ENCODE peak calls at places on chromosomes 7 and 10, in five cellular contexts. One of them, this sample, is unnamed.

GRCh38 chr7:4612939-4613841 is 68.9 kb upstream of the FOXK1 start:
- DNase-seq in CD8-positive, alpha-beta memory T cell: no peak
- DNase-seq in HepG2: no peak
- DNase-seq in GM23338: peak; percentile 69
- DNase-seq in hepatocyte: no peak
- DNase-seq in this sample: no peak

GRCh38 chr7:30969604-30969970 is 5.8 kb downstream of the GHRHR start:
- DNase-seq in HepG2: no peak
- DNase-seq in hepatocyte: no peak
- DNase-seq in CD8-positive, alpha-beta memory T cell: no peak
- DNase-seq in GM23338: no peak
- DNase-seq in this sample: no peak

GRCh38 chr10:12907651-12908050 is 93.9 kb downstream of the CCDC3 start:
- DNase-seq in CD8-positive, alpha-beta memory T cell: no peak
- DNase-seq in GM23338: no peak
- DNase-seq in hepatocyte: peak; percentile 15
- DNase-seq in HepG2: no peak
- DNase-seq in this sample: no peak

GRCh38 chr7:151062399-151063211 is 3.2 kb downstream of the SLC4A2 start:
- DNase-seq in CD8-positive, alpha-beta memory T cell: no peak
- DNase-seq in HepG2: peak; percentile 97
- DNase-seq in GM23338: peak; percentile 98
- DNase-seq in hepatocyte: peak; percentile 95
- DNase-seq in this sample: peak; percentile 96

GRCh38 chr10:11205026-11205772 is 187.5 kb downstream of the CELF2 start:
- DNase-seq in GM23338: no peak
- DNase-seq in hepatocyte: no peak
- DNase-seq in HepG2: no peak
- DNase-seq in CD8-positive, alpha-beta memory T cell: no peak
- DNase-seq in this sample: no peak

GRCh38 chr7:16428672-16429071 is 7.3 kb upstream of the CRPPA start:
- DNase-seq in CD8-positive, alpha-beta memory T cell: no peak
- DNase-seq in GM23338: no peak
- DNase-seq in HepG2: no peak
- DNase-seq in hepatocyte: no peak
- DNase-seq in this sample: no peak

GRCh38 chr10:92681306-92681823 is 8.4 kb upstream of the HHEX start:
- DNase-seq in CD8-positive, alpha-beta memory T cell: no peak
- DNase-seq in GM23338: no peak
- DNase-seq in HepG2: no peak
- DNase-seq in hepatocyte: no peak
- DNase-seq in this sample: no peak

GRCh38 chr7:102819151-102819550 is 70.4 kb downstream of the FAM185A start:
- DNase-seq in CD8-positive, alpha-beta memory T cell: no peak
- DNase-seq in HepG2: no peak
- DNase-seq in hepatocyte: no peak
- DNase-seq in GM23338: no peak
- DNase-seq in this sample: no peak

GRCh38 chr7:142053988-142054387 is 57.5 kb upstream of the MGAM2 start:
- DNase-seq in HepG2: no peak
- DNase-seq in hepatocyte: no peak
- DNase-seq in GM23338: no peak
- DNase-seq in CD8-positive, alpha-beta memory T cell: no peak
- DNase-seq in this sample: no peak

GRCh38 chr7:93148135-93148534 is at the start of gene SAMD9L:
- DNase-seq in GM23338: no peak
- DNase-seq in CD8-positive, alpha-beta memory T cell: peak; percentile 15
- DNase-seq in hepatocyte: no peak
- DNase-seq in HepG2: no peak
- DNase-seq in this sample: no peak

GRCh38 chr7:97342512-97342911 is 225.0 kb downstream of the SDHAF3 start:
- DNase-seq in HepG2: no peak
- DNase-seq in hepatocyte: peak; percentile 28
- DNase-seq in GM23338: no peak
- DNase-seq in CD8-positive, alpha-beta memory T cell: no peak
- DNase-seq in this sample: no peak

GRCh38 chr7:37408885-37409248 is 39.8 kb downstream of the ELMO1 start:
- DNase-seq in HepG2: no peak
- DNase-seq in GM23338: no peak
- DNase-seq in hepatocyte: no peak
- DNase-seq in CD8-positive, alpha-beta memory T cell: no peak
- DNase-seq in this sample: no peak

GRCh38 chr7:146115665-146116451 is 743 bp upstream of the CNTNAP2 start:
- DNase-seq in CD8-positive, alpha-beta memory T cell: no peak
- DNase-seq in HepG2: no peak
- DNase-seq in hepatocyte: peak; percentile 86
- DNase-seq in GM23338: peak; percentile 93
- DNase-seq in this sample: peak; percentile 67

GRCh38 chr7:49091089-49091488 is 166.7 kb downstream of the CDC14C start:
- DNase-seq in GM23338: no peak
- DNase-seq in HepG2: no peak
- DNase-seq in hepatocyte: no peak
- DNase-seq in CD8-positive, alpha-beta memory T cell: no peak
- DNase-seq in this sample: no peak

GRCh38 chr10:43160067-43160918 is 22.0 kb downstream of the CSGALNACT2 start:
- DNase-seq in HepG2: no peak
- DNase-seq in CD8-positive, alpha-beta memory T cell: no peak
- DNase-seq in GM23338: no peak
- DNase-seq in hepatocyte: no peak
- DNase-seq in this sample: no peak

GRCh38 chr7:2782565-2782964 is 61.5 kb downstream of the GNA12 start:
- DNase-seq in GM23338: no peak
- DNase-seq in hepatocyte: no peak
- DNase-seq in CD8-positive, alpha-beta memory T cell: no peak
- DNase-seq in HepG2: no peak
- DNase-seq in this sample: no peak

GRCh38 chr10:133280391-133281059 is 3.9 kb upstream of the ADAM8 start:
- DNase-seq in GM23338: no peak
- DNase-seq in HepG2: no peak
- DNase-seq in hepatocyte: no peak
- DNase-seq in CD8-positive, alpha-beta memory T cell: no peak
- DNase-seq in this sample: no peak

GRCh38 chr10:58653139-58653538 is 140.5 kb downstream of the BICC1 start:
- DNase-seq in hepatocyte: no peak
- DNase-seq in GM23338: no peak
- DNase-seq in CD8-positive, alpha-beta memory T cell: no peak
- DNase-seq in HepG2: no peak
- DNase-seq in this sample: no peak

GRCh38 chr7:88331322-88331721 is 24.6 kb upstream of the STEAP4 start:
- DNase-seq in CD8-positive, alpha-beta memory T cell: no peak
- DNase-seq in GM23338: no peak
- DNase-seq in HepG2: no peak
- DNase-seq in hepatocyte: no peak
- DNase-seq in this sample: no peak

GRCh38 chr7:27113991-27114866 is 11.7 kb upstream of the HOXA2 start:
- DNase-seq in hepatocyte: peak; percentile 55
- DNase-seq in CD8-positive, alpha-beta memory T cell: no peak
- DNase-seq in GM23338: peak; percentile 41
- DNase-seq in HepG2: no peak
- DNase-seq in this sample: peak; percentile 70

GRCh38 chr7:2497500-2498336 is 21.5 kb upstream of the GRIFIN start:
- DNase-seq in GM23338: no peak
- DNase-seq in CD8-positive, alpha-beta memory T cell: no peak
- DNase-seq in hepatocyte: peak; percentile 58
- DNase-seq in HepG2: no peak
- DNase-seq in this sample: no peak

GRCh38 chr7:32378991-32379390 is 111.2 kb downstream of the LSM5 start:
- DNase-seq in hepatocyte: no peak
- DNase-seq in CD8-positive, alpha-beta memory T cell: no peak
- DNase-seq in HepG2: no peak
- DNase-seq in GM23338: peak; percentile 17
- DNase-seq in this sample: no peak

GRCh38 chr10:101464518-101465085 is 110.6 kb downstream of the BTRC start:
- DNase-seq in CD8-positive, alpha-beta memory T cell: no peak
- DNase-seq in GM23338: no peak
- DNase-seq in hepatocyte: no peak
- DNase-seq in HepG2: no peak
- DNase-seq in this sample: no peak

GRCh38 chr10:30705086-30705624 is 75.6 kb upstream of the LYZL2 start:
- DNase-seq in HepG2: no peak
- DNase-seq in GM23338: no peak
- DNase-seq in CD8-positive, alpha-beta memory T cell: peak; percentile 44
- DNase-seq in hepatocyte: no peak
- DNase-seq in this sample: no peak

GRCh38 chr10:50627896-50628295 is 4.1 kb upstream of the SGMS1 start:
- DNase-seq in GM23338: no peak
- DNase-seq in hepatocyte: no peak
- DNase-seq in CD8-positive, alpha-beta memory T cell: no peak
- DNase-seq in HepG2: no peak
- DNase-seq in this sample: no peak

GRCh38 chr10:62617702-62618451 is 186.6 kb upstream of the ADO start:
- DNase-seq in hepatocyte: no peak
- DNase-seq in HepG2: no peak
- DNase-seq in GM23338: no peak
- DNase-seq in CD8-positive, alpha-beta memory T cell: no peak
- DNase-seq in this sample: no peak

GRCh38 chr10:62616885-62617635 is 187.5 kb upstream of the ADO start:
- DNase-seq in CD8-positive, alpha-beta memory T cell: no peak
- DNase-seq in hepatocyte: no peak
- DNase-seq in HepG2: no peak
- DNase-seq in GM23338: no peak
- DNase-seq in this sample: no peak

GRCh38 chr10:62618576-62619408 is 185.7 kb upstream of the ADO start:
- DNase-seq in hepatocyte: peak; percentile 69
- DNase-seq in HepG2: no peak
- DNase-seq in CD8-positive, alpha-beta memory T cell: no peak
- DNase-seq in GM23338: no peak
- DNase-seq in this sample: no peak

GRCh38 chr10:62620491-62620890 is 184.0 kb upstream of the ADO start:
- DNase-seq in hepatocyte: no peak
- DNase-seq in CD8-positive, alpha-beta memory T cell: no peak
- DNase-seq in GM23338: no peak
- DNase-seq in HepG2: no peak
- DNase-seq in this sample: no peak

GRCh38 chr10:62619409-62619730 is 185.2 kb upstream of the ADO start:
- DNase-seq in CD8-positive, alpha-beta memory T cell: no peak
- DNase-seq in hepatocyte: no peak
- DNase-seq in GM23338: no peak
- DNase-seq in HepG2: no peak
- DNase-seq in this sample: no peak
- H3K4me1 ChIP-seq in CD8-positive, alpha-beta memory T cell: peaks cover 4% of the 10 kb centered on the region
- H3K4me1 ChIP-seq in hepatocyte: no peaks in the 10 kb centered on the region
- H3K4me1 ChIP-seq in GM23338: no peaks in the 10 kb centered on the region
- H3K4me1 ChIP-seq in HepG2: no peaks in the 10 kb centered on the region
- H3K4me1 ChIP-seq in this sample: no peaks in the 10 kb centered on the region

DNA sequence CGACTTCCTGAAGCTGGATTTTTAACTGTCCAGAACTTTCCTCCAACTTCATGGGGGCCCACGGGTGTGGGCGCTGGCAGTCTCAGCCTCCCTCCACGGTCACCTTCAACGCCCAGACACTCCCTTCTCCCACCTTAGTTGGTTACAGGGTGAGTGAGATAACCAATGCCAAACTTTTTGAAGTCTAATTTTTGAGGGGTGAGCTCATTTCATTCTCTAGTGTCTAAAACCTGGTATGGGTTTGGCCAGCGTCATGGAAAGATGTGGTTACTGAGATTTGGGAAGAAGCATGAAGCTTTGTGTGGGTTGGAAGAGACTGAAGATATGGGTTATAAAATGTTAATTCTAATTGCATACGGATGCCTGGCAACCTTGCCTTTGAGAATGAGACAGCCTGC is 3.3 kb downstream of the FZD1 start:
- DNase-seq in hepatocyte: no peak
- DNase-seq in GM23338: no peak
- DNase-seq in HepG2: no peak
- DNase-seq in CD8-positive, alpha-beta memory T cell: no peak
- DNase-seq in this sample: no peak
- H3K4me1 ChIP-seq in hepatocyte: peaks cover 5% of the 10 kb centered on the region
- H3K4me1 ChIP-seq in GM23338: peaks cover 32% of the 10 kb centered on the region
- H3K4me1 ChIP-seq in HepG2: peaks cover 15% of the 10 kb centered on the region
- H3K4me1 ChIP-seq in CD8-positive, alpha-beta memory T cell: no peaks in the 10 kb centered on the region
- H3K4me1 ChIP-seq in this sample: peaks cover 4% of the 10 kb centered on the region

GRCh38 chr10:119285495-119286267 is 78.3 kb downstream of the GRK5 start:
- DNase-seq in HepG2: no peak
- DNase-seq in GM23338: no peak
- DNase-seq in hepatocyte: no peak
- DNase-seq in CD8-positive, alpha-beta memory T cell: no peak
- DNase-seq in this sample: no peak

GRCh38 chr10:119284679-119285096 is 77.3 kb downstream of the GRK5 start:
- DNase-seq in HepG2: no peak
- DNase-seq in GM23338: no peak
- DNase-seq in hepatocyte: no peak
- DNase-seq in CD8-positive, alpha-beta memory T cell: no peak
- DNase-seq in this sample: no peak

GRCh38 chr10:119287613-119287991 is 80.2 kb downstream of the GRK5 start:
- DNase-seq in CD8-positive, alpha-beta memory T cell: no peak
- DNase-seq in GM23338: no peak
- DNase-seq in HepG2: no peak
- DNase-seq in hepatocyte: no peak
- DNase-seq in this sample: no peak

GRCh38 chr10:119286983-119287612 is 79.7 kb downstream of the GRK5 start:
- DNase-seq in hepatocyte: no peak
- DNase-seq in HepG2: no peak
- DNase-seq in GM23338: no peak
- DNase-seq in CD8-positive, alpha-beta memory T cell: no peak
- DNase-seq in this sample: no peak

GRCh38 chr10:119286516-119286915 is 79.1 kb downstream of the GRK5 start:
- DNase-seq in CD8-positive, alpha-beta memory T cell: no peak
- DNase-seq in HepG2: no peak
- DNase-seq in GM23338: no peak
- DNase-seq in hepatocyte: no peak
- DNase-seq in this sample: no peak
- H3K4me1 ChIP-seq in CD8-positive, alpha-beta memory T cell: peaks cover 82% of the 10 kb centered on the region
- H3K4me1 ChIP-seq in HepG2: peaks cover 48% of the 10 kb centered on the region
- H3K4me1 ChIP-seq in GM23338: no peaks in the 10 kb centered on the region
- H3K4me1 ChIP-seq in hepatocyte: peaks cover 23% of the 10 kb centered on the region
- H3K4me1 ChIP-seq in this sample: peaks cover 19% of the 10 kb centered on the region

DNA sequence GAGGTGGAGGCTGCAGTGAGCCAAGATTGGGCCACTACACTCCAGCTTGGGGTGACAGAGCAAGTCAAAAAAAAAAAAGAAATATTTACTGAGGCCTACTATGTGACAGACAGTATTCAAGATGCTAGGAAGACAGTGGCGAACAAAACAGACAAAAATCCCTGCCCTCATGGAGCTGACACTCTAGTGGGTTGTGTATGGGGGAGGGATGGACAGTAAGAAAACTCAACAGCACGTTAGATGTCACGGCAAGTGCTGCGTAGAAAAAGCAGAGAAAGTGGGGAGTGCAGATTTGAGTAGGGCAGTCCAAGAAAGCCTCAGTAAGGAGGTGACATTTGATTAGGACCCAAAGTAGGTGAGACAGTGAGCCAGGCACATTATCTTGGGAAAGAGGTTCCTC is 10.1 kb downstream of the CAMK2G start:
- DNase-seq in HepG2: no peak
- DNase-seq in GM23338: no peak
- DNase-seq in hepatocyte: no peak
- DNase-seq in CD8-positive, alpha-beta memory T cell: no peak
- DNase-seq in this sample: no peak
- H3K4me1 ChIP-seq in HepG2: no peaks in the 10 kb centered on the region
- H3K4me1 ChIP-seq in GM23338: peaks cover 15% of the 10 kb centered on the region
- H3K4me1 ChIP-seq in hepatocyte: no peaks in the 10 kb centered on the region
- H3K4me1 ChIP-seq in CD8-positive, alpha-beta memory T cell: peaks cover 81% of the 10 kb centered on the region
- H3K4me1 ChIP-seq in this sample: no peaks in the 10 kb centered on the region

This sample was measured in Caco-2.